ENCODE peak calls at places on chromosomes 12 and 14, in ten cellular contexts. J, F, G, T, Q, P, L, W, O and K are unnamed samples.

GRCh38 chr12:16606936-16607335 is 974 bp upstream of the LMO3 start:
- DNase-seq in J (peak), F (no peak), G (no peak), T (no peak), Q (no peak), P (no peak), L (no peak), W (no peak), O (no peak), K (peak)

GRCh38 chr12:106022568-106023012 is 116.2 kb downstream of the NUAK1 start:
- DNase-seq in J (no peak), F (no peak), G (no peak), T (no peak), Q (no peak), P (peak), L (no peak), W (no peak), O (no peak), K (no peak)

GRCh38 chr12:66065146-66065545 is 65.4 kb downstream of the LLPH start:
- DNase-seq in J (no peak), F (no peak), G (no peak), T (no peak), Q (no peak), P (no peak), L (no peak), W (no peak), O (no peak), K (no peak)

GRCh38 chr14:93787465-93788306 is 599 bp downstream of the PRIMA1 start:
- DNase-seq in J (no peak), F (no peak), G (no peak), T (peak), Q (peak), P (no peak), L (no peak), W (no peak), O (no peak), K (no peak)

GRCh38 chr12:132502149-132502881 is 12.4 kb downstream of the FBRSL1 start:
- DNase-seq in J (no peak), F (no peak), G (no peak), T (no peak), Q (no peak), P (no peak), L (no peak), W (peak), O (no peak), K (no peak)

GRCh38 chr14:73712540-73713141 is 1.5 kb downstream of the PNMA1 start:
- DNase-seq in J (no peak), F (no peak), G (peak), T (peak), Q (no peak), P (no peak), L (peak), W (peak), O (peak), K (peak)

GRCh38 chr12:62865860-62866407 is 69.0 kb downstream of the PPM1H start:
- DNase-seq in J (no peak), F (peak), G (no peak), T (no peak), Q (no peak), P (peak), L (no peak), W (no peak), O (no peak), K (no peak)

GRCh38 chr12:121579981-121580868 is 598 bp downstream of the KDM2B start:
- DNase-seq in J (peak), F (peak), G (peak), T (peak), Q (peak), P (peak), L (peak), W (peak), O (peak), K (peak)

GRCh38 chr12:122937622-122938091 is 28.6 kb downstream of the ABCB9 start:
- DNase-seq in J (no peak), F (no peak), G (no peak), T (no peak), Q (no peak), P (no peak), L (no peak), W (peak), O (no peak), K (no peak)

GRCh38 chr12:110780448-110780847 is 37.8 kb upstream of the PPP1CC start:
- DNase-seq in J (no peak), F (no peak), G (no peak), T (no peak), Q (no peak), P (no peak), L (peak), W (peak), O (peak), K (no peak)

GRCh38 chr12:42696424-42697149 is 107.0 kb upstream of the PRICKLE1 start:
- DNase-seq in J (peak), F (peak), G (no peak), T (no peak), Q (no peak), P (peak), L (no peak), W (no peak), O (no peak), K (no peak)

GRCh38 chr12:115375188-115375991 is 691.4 kb upstream of the TBX3 start:
- DNase-seq in J (no peak), F (peak), G (no peak), T (no peak), Q (no peak), P (peak), L (no peak), W (no peak), O (no peak), K (no peak)

GRCh38 chr12:116498471-116498870 is 60.7 kb upstream of the MAP1LC3B2 start:
- DNase-seq in J (no peak), F (no peak), G (no peak), T (no peak), Q (no peak), P (peak), L (no peak), W (no peak), O (no peak), K (no peak)

GRCh38 chr12:80938397-80938796 is 663 bp upstream of the LIN7A start:
- DNase-seq in J (no peak), F (no peak), G (no peak), T (no peak), Q (no peak), P (no peak), L (no peak), W (no peak), O (no peak), K (peak)

GRCh38 chr12:112347521-112347920 is 34.7 kb downstream of the HECTD4 start:
- DNase-seq in J (no peak), F (peak), G (no peak), T (no peak), Q (no peak), P (peak), L (no peak), W (no peak), O (no peak), K (no peak)

GRCh38 chr12:76763746-76764675 is at the start of gene ZDHHC17:
- DNase-seq in J (peak), F (peak), G (peak), T (peak), Q (peak), P (peak), L (peak), W (peak), O (peak), K (peak)

GRCh38 chr12:118467576-118467975 is 91.2 kb downstream of the SUDS3 start:
- DNase-seq in J (no peak), F (peak), G (no peak), T (no peak), Q (no peak), P (no peak), L (no peak), W (no peak), O (no peak), K (no peak)

GRCh38 chr12:48029811-48030650 is 25.8 kb upstream of the COL2A1 start:
- DNase-seq in J (no peak), F (no peak), G (no peak), T (peak), Q (no peak), P (no peak), L (no peak), W (peak), O (no peak), K (no peak)

GRCh38 chr12:15486859-15487258 is 164.6 kb downstream of the PTPRO start:
- DNase-seq in J (no peak), F (no peak), G (no peak), T (no peak), Q (no peak), P (no peak), L (no peak), W (no peak), O (no peak), K (no peak)

GRCh38 chr14:66088661-66089060 is 397.5 kb upstream of the CCDC196 start:
- DNase-seq in J (no peak), F (no peak), G (no peak), T (no peak), Q (no peak), P (no peak), L (no peak), W (no peak), O (no peak), K (no peak)

GRCh38 chr14:106436310-106436905 is 910.0 kb downstream of the TMEM121 start:
- DNase-seq in J (no peak), F (no peak), G (no peak), T (no peak), Q (no peak), P (no peak), L (no peak), W (peak), O (peak), K (peak)

GRCh38 chr12:123141615-123142517 is 9.0 kb downstream of the PITPNM2 start:
- DNase-seq in J (peak), F (peak), G (no peak), T (no peak), Q (no peak), P (peak), L (no peak), W (no peak), O (no peak), K (no peak)

GRCh38 chr14:92408186-92408585 is 85.2 kb downstream of the SLC24A4 start:
- DNase-seq in J (no peak), F (no peak), G (no peak), T (no peak), Q (no peak), P (peak), L (no peak), W (no peak), O (no peak), K (peak)

GRCh38 chr12:128008341-128008740 is 258.6 kb upstream of the TMEM132C start:
- DNase-seq in J (no peak), F (peak), G (no peak), T (no peak), Q (no peak), P (peak), L (no peak), W (no peak), O (no peak), K (no peak)

GRCh38 chr14:93757185-93757584 is 31.1 kb downstream of the PRIMA1 start:
- DNase-seq in J (no peak), F (no peak), G (no peak), T (no peak), Q (no peak), P (no peak), L (no peak), W (no peak), O (no peak), K (no peak)

GRCh38 chr14:58598028-58598850 is 39.5 kb upstream of the DACT1 start:
- DNase-seq in J (no peak), F (no peak), G (no peak), T (no peak), Q (no peak), P (no peak), L (no peak), W (no peak), O (peak), K (no peak)

GRCh38 chr12:29428630-29429029 is 47.7 kb upstream of the ERGIC2 start:
- DNase-seq in J (no peak), F (peak), G (no peak), T (no peak), Q (no peak), P (peak), L (no peak), W (no peak), O (no peak), K (no peak)

GRCh38 chr12:95212576-95212975 is 4.7 kb downstream of the FGD6 start:
- DNase-seq in J (no peak), F (no peak), G (no peak), T (no peak), Q (no peak), P (peak), L (no peak), W (no peak), O (no peak), K (no peak)

GRCh38 chr12:102407776-102408486 is 72.4 kb downstream of the IGF1 start:
- DNase-seq in J (no peak), F (peak), G (no peak), T (no peak), Q (no peak), P (no peak), L (no peak), W (no peak), O (no peak), K (no peak)

GRCh38 chr12:95646781-95647184 is 95.5 kb upstream of the USP44 start:
- DNase-seq in J (no peak), F (peak), G (no peak), T (peak), Q (no peak), P (peak), L (no peak), W (no peak), O (no peak), K (no peak)

GRCh38 chr14:50726372-50727107 is 58.4 kb upstream of the SAV1 start:
- DNase-seq in J (no peak), F (peak), G (no peak), T (no peak), Q (no peak), P (peak), L (peak), W (no peak), O (peak), K (no peak)

GRCh38 chr12:34393086-34393820 is 371.0 kb downstream of the ALG10 start:
- DNase-seq in J (peak), F (no peak), G (no peak), T (peak), Q (no peak), P (no peak), L (peak), W (no peak), O (no peak), K (no peak)

GRCh38 chr14:39043352-39043943 is 59.6 kb downstream of the SEC23A start:
- DNase-seq in J (no peak), F (no peak), G (no peak), T (no peak), Q (no peak), P (no peak), L (no peak), W (no peak), O (no peak), K (no peak)

GRCh38 chr14:77045570-77045890 is 17.0 kb upstream of the IRF2BPL start:
- DNase-seq in J (no peak), F (no peak), G (no peak), T (no peak), Q (no peak), P (no peak), L (no peak), W (no peak), O (no peak), K (no peak)

GRCh38 chr14:22973217-22974032 is 8.9 kb downstream of the AJUBA start:
- DNase-seq in J (peak), F (peak), G (peak), T (peak), Q (peak), P (peak), L (peak), W (peak), O (peak), K (peak)

GRCh38 chr12:96343347-96343954 is 56.8 kb downstream of the CDK17 start:
- DNase-seq in J (no peak), F (no peak), G (no peak), T (no peak), Q (no peak), P (peak), L (no peak), W (peak), O (no peak), K (no peak)

GRCh38 chr14:95111507-95112164 is 45.7 kb downstream of the DICER1 start:
- DNase-seq in J (no peak), F (no peak), G (no peak), T (no peak), Q (no peak), P (no peak), L (no peak), W (no peak), O (no peak), K (no peak)

GRCh38 chr14:42110167-42110566 is 503.5 kb downstream of the LRFN5 start:
- DNase-seq in J (no peak), F (peak), G (no peak), T (peak), Q (peak), P (peak), L (no peak), W (peak), O (no peak), K (no peak)

GRCh38 chr12:24948452-24948815 is 467 bp downstream of the BCAT1 start:
- DNase-seq in J (peak), F (no peak), G (peak), T (peak), Q (peak), P (peak), L (peak), W (peak), O (peak), K (no peak)

GRCh38 chr12:26548227-26548626 is 284.8 kb downstream of the ITPR2 start:
- DNase-seq in J (no peak), F (no peak), G (no peak), T (no peak), Q (no peak), P (no peak), L (no peak), W (no peak), O (no peak), K (no peak)